ENCODE peak calls at places on chromosomes 11 and 22, in nine cellular contexts. S is germinal center, H is adipocyte, N is tibial nerve, L is lung, J is SK-N-DZ, B is NCI-H1105 treated with DMSO at 0.1 percent for 48 hours, X is HTR-8/SVneo, R is kidney. V is an unnamed sample.

GRCh38 chr11:128708660-128709059 is 14.8 kb downstream of the FLI1 start:
- DNase-seq in S (no peak), H (no peak), N (no peak), L (no peak), J (no peak), B (no peak), X (no peak), R (no peak), V (no peak)

GRCh38 chr22:41239443-41240128 is 1.1 kb downstream of the CHADL start:
- DNase-seq in S (no peak), H (no peak), N (no peak), L (no peak), J (no peak), B (no peak), X (no peak), R (no peak), V (no peak)

GRCh38 chr11:66882540-66882939 is 25.7 kb downstream of the LRFN4 start:
- DNase-seq in S (no peak), H (no peak), N (no peak), L (no peak), J (no peak), B (no peak), X (no peak), R (no peak), V (no peak)

GRCh38 chr11:15412054-15412453 is 297.3 kb downstream of the INSC start:
- DNase-seq in S (peak), H (no peak), N (no peak), L (no peak), J (no peak), B (peak), X (no peak), R (no peak), V (no peak)

GRCh38 chr22:17266261-17266971 is 47.2 kb upstream of the ADA2 start:
- DNase-seq in S (no peak), H (no peak), N (no peak), L (no peak), J (no peak), B (peak), X (no peak), R (peak), V (no peak)

GRCh38 chr11:80831374-80831773 is 1390.5 kb upstream of the TENM4 start:
- DNase-seq in S (no peak), H (no peak), N (no peak), L (no peak), J (no peak), B (no peak), X (no peak), R (no peak), V (no peak)

GRCh38 chr11:102457865-102458264 is 5.3 kb upstream of the TMEM123 start:
- DNase-seq in S (no peak), H (no peak), N (no peak), L (no peak), J (no peak), B (peak), X (no peak), R (no peak), V (no peak)

GRCh38 chr11:42576318-42576717 is 735.5 kb upstream of the API5 start:
- DNase-seq in S (no peak), H (no peak), N (no peak), L (no peak), J (no peak), B (no peak), X (no peak), R (no peak), V (no peak)

GRCh38 chr11:38718049-38718448 is 2120.0 kb upstream of the RAG2 start:
- DNase-seq in S (no peak), H (no peak), N (no peak), L (no peak), J (no peak), B (no peak), X (no peak), R (no peak), V (no peak)

GRCh38 chr11:72716291-72716690 is 35.9 kb downstream of the ARAP1 start:
- DNase-seq in S (no peak), H (no peak), N (no peak), L (no peak), J (no peak), B (peak), X (no peak), R (peak), V (no peak)

GRCh38 chr11:65906602-65907001 is 6.4 kb upstream of the FOSL1 start:
- DNase-seq in S (no peak), H (no peak), N (no peak), L (no peak), J (no peak), B (no peak), X (no peak), R (no peak), V (no peak)

GRCh38 chr11:13343931-13344717 is 66.5 kb downstream of the BMAL1 start:
- DNase-seq in S (peak), H (peak), N (peak), L (peak), J (peak), B (peak), X (peak), R (no peak), V (peak)

GRCh38 chr11:45477588-45477987 is 187.8 kb downstream of the CHST1 start:
- DNase-seq in S (no peak), H (no peak), N (no peak), L (no peak), J (no peak), B (no peak), X (no peak), R (no peak), V (no peak)

GRCh38 chr11:112831041-112831440 is 130.2 kb upstream of the NCAM1 start:
- DNase-seq in S (no peak), H (no peak), N (no peak), L (no peak), J (no peak), B (no peak), X (no peak), R (no peak), V (no peak)

GRCh38 chr22:31692186-31692886 is 30.3 kb upstream of the PISD start:
- DNase-seq in S (no peak), H (peak), N (no peak), L (no peak), J (no peak), B (no peak), X (no peak), R (no peak), V (no peak)

GRCh38 chr11:103619480-103619879 is 417.0 kb upstream of the DDI1 start:
- DNase-seq in S (peak), H (no peak), N (no peak), L (no peak), J (no peak), B (peak), X (no peak), R (no peak), V (no peak)

V was measured in left cardiac atrium.